ENCODE peak calls at places on chromosomes 13 and 19, in six cellular contexts. One of them, this sample, is unnamed.

GRCh38 chr19:4817467-4818277 is 13.8 kb downstream of the TICAM1 start:
- DNase-seq in BJ: no peak
- DNase-seq in CD4-positive, alpha-beta T cell: no peak
- DNase-seq in AG10803: no peak
- DNase-seq in endodermal cell: no peak
- DNase-seq in GM20000: no peak
- DNase-seq in this sample: no peak

GRCh38 chr19:4803736-4804695 is 12.5 kb downstream of the FEM1A start:
- DNase-seq in GM20000: peak
- DNase-seq in CD4-positive, alpha-beta T cell: peak
- DNase-seq in AG10803: peak
- DNase-seq in BJ: no peak
- DNase-seq in endodermal cell: peak
- DNase-seq in this sample: peak

GRCh38 chr19:48565090-48565489 is 13.1 kb downstream of the SULT2B1 start:
- DNase-seq in endodermal cell: peak
- DNase-seq in GM20000: no peak
- DNase-seq in BJ: no peak
- DNase-seq in AG10803: peak
- DNase-seq in CD4-positive, alpha-beta T cell: no peak
- DNase-seq in this sample: no peak

GRCh38 chr13:53138369-53139036 is 109.9 kb downstream of the OLFM4 start:
- DNase-seq in endodermal cell: no peak
- DNase-seq in CD4-positive, alpha-beta T cell: no peak
- DNase-seq in BJ: peak
- DNase-seq in GM20000: no peak
- DNase-seq in AG10803: peak
- DNase-seq in this sample: no peak

GRCh38 chr13:40026174-40026585 is 370.7 kb downstream of the COG6 start:
- DNase-seq in endodermal cell: no peak
- DNase-seq in BJ: no peak
- DNase-seq in GM20000: peak
- DNase-seq in CD4-positive, alpha-beta T cell: peak
- DNase-seq in AG10803: no peak
- DNase-seq in this sample: peak

GRCh38 chr13:42762251-42762650 is 19.1 kb upstream of the FAM216B start:
- DNase-seq in GM20000: no peak
- DNase-seq in CD4-positive, alpha-beta T cell: no peak
- DNase-seq in BJ: peak
- DNase-seq in endodermal cell: no peak
- DNase-seq in AG10803: no peak
- DNase-seq in this sample: no peak

GRCh38 chr13:102879793-102880499 is 34.1 kb downstream of the ERCC5 start:
- DNase-seq in GM20000: no peak
- DNase-seq in CD4-positive, alpha-beta T cell: no peak
- DNase-seq in endodermal cell: no peak
- DNase-seq in AG10803: no peak
- DNase-seq in BJ: no peak
- DNase-seq in this sample: no peak

GRCh38 chr13:30978981-30979956 is 46.8 kb downstream of the TEX26 start:
- DNase-seq in endodermal cell: peak
- DNase-seq in AG10803: no peak
- DNase-seq in CD4-positive, alpha-beta T cell: peak
- DNase-seq in GM20000: no peak
- DNase-seq in BJ: no peak
- DNase-seq in this sample: peak

GRCh38 chr13:40376867-40377266 is 289.6 kb downstream of the FOXO1 start:
- DNase-seq in AG10803: no peak
- DNase-seq in CD4-positive, alpha-beta T cell: no peak
- DNase-seq in BJ: no peak
- DNase-seq in endodermal cell: no peak
- DNase-seq in GM20000: no peak
- DNase-seq in this sample: no peak

GRCh38 chr13:46926856-46927625 is 30.2 kb upstream of the HTR2A start:
- DNase-seq in CD4-positive, alpha-beta T cell: no peak
- DNase-seq in GM20000: no peak
- DNase-seq in BJ: peak
- DNase-seq in endodermal cell: no peak
- DNase-seq in AG10803: peak
- DNase-seq in this sample: no peak

GRCh38 chr13:29490561-29490960 is 104.9 kb downstream of the SLC7A1 start:
- DNase-seq in CD4-positive, alpha-beta T cell: no peak
- DNase-seq in BJ: no peak
- DNase-seq in GM20000: no peak
- DNase-seq in AG10803: no peak
- DNase-seq in endodermal cell: no peak
- DNase-seq in this sample: no peak

GRCh38 chr19:12790628-12791344 is 500 bp upstream of the JUNB start:
- DNase-seq in endodermal cell: no peak
- DNase-seq in GM20000: no peak
- DNase-seq in BJ: no peak
- DNase-seq in CD4-positive, alpha-beta T cell: no peak
- DNase-seq in AG10803: no peak
- DNase-seq in this sample: no peak

GRCh38 chr19:47992070-47992469 is at the start of gene BSPH1:
- DNase-seq in BJ: no peak
- DNase-seq in endodermal cell: no peak
- DNase-seq in GM20000: no peak
- DNase-seq in CD4-positive, alpha-beta T cell: no peak
- DNase-seq in AG10803: no peak
- DNase-seq in this sample: no peak

GRCh38 chr19:41816761-41817160 is 20.4 kb downstream of the CEACAM3 start:
- DNase-seq in CD4-positive, alpha-beta T cell: no peak
- DNase-seq in AG10803: no peak
- DNase-seq in endodermal cell: no peak
- DNase-seq in BJ: no peak
- DNase-seq in GM20000: no peak
- DNase-seq in this sample: no peak

GRCh38 chr19:41606215-41606837 is 20.5 kb downstream of the CEACAM4 start:
- DNase-seq in BJ: no peak
- DNase-seq in AG10803: no peak
- DNase-seq in endodermal cell: no peak
- DNase-seq in CD4-positive, alpha-beta T cell: no peak
- DNase-seq in GM20000: no peak
- DNase-seq in this sample: no peak

GRCh38 chr13:57624565-57625435 is 6.7 kb upstream of the PCDH17 start:
- DNase-seq in BJ: no peak
- DNase-seq in CD4-positive, alpha-beta T cell: no peak
- DNase-seq in AG10803: peak
- DNase-seq in GM20000: peak
- DNase-seq in endodermal cell: peak
- DNase-seq in this sample: peak

GRCh38 chr19:409515-410242 is 732 bp upstream of the C2CD4C start:
- DNase-seq in CD4-positive, alpha-beta T cell: no peak
- DNase-seq in AG10803: no peak
- DNase-seq in endodermal cell: peak
- DNase-seq in GM20000: peak
- DNase-seq in BJ: no peak
- DNase-seq in this sample: no peak

GRCh38 chr13:72194531-72194930 is 327.5 kb upstream of the DACH1 start:
- DNase-seq in CD4-positive, alpha-beta T cell: no peak
- DNase-seq in AG10803: no peak
- DNase-seq in endodermal cell: no peak
- DNase-seq in BJ: no peak
- DNase-seq in GM20000: no peak
- DNase-seq in this sample: no peak

GRCh38 chr13:100560498-100561215 is 27.9 kb downstream of the GGACT start:
- DNase-seq in GM20000: no peak
- DNase-seq in CD4-positive, alpha-beta T cell: no peak
- DNase-seq in endodermal cell: peak
- DNase-seq in BJ: no peak
- DNase-seq in AG10803: no peak
- DNase-seq in this sample: no peak

GRCh38 chr19:19217110-19217509 is 5.4 kb downstream of the NCAN start:
- DNase-seq in AG10803: peak
- DNase-seq in GM20000: no peak
- DNase-seq in CD4-positive, alpha-beta T cell: no peak
- DNase-seq in endodermal cell: no peak
- DNase-seq in BJ: no peak
- DNase-seq in this sample: no peak

GRCh38 chr19:9406798-9407352 is 28.5 kb downstream of the ZNF266 start:
- DNase-seq in endodermal cell: no peak
- DNase-seq in AG10803: peak
- DNase-seq in BJ: peak
- DNase-seq in GM20000: peak
- DNase-seq in CD4-positive, alpha-beta T cell: peak
- DNase-seq in this sample: peak

GRCh38 chr19:1921825-1922224 is 16.6 kb downstream of the ADAT3 start:
- DNase-seq in endodermal cell: no peak
- DNase-seq in AG10803: no peak
- DNase-seq in BJ: no peak
- DNase-seq in GM20000: no peak
- DNase-seq in CD4-positive, alpha-beta T cell: no peak
- DNase-seq in this sample: no peak

GRCh38 chr19:1921326-1921725 is 16.1 kb downstream of the ADAT3 start:
- DNase-seq in GM20000: no peak
- DNase-seq in endodermal cell: no peak
- DNase-seq in BJ: no peak
- DNase-seq in AG10803: no peak
- DNase-seq in CD4-positive, alpha-beta T cell: no peak
- DNase-seq in this sample: no peak

GRCh38 chr19:1922803-1923202 is 17.6 kb downstream of the ADAT3 start:
- DNase-seq in GM20000: no peak
- DNase-seq in CD4-positive, alpha-beta T cell: no peak
- DNase-seq in endodermal cell: no peak
- DNase-seq in AG10803: no peak
- DNase-seq in BJ: no peak
- DNase-seq in this sample: no peak

GRCh38 chr19:1924320-1924961 is 16.5 kb upstream of the CSNK1G2 start:
- DNase-seq in AG10803: no peak
- DNase-seq in GM20000: no peak
- DNase-seq in BJ: no peak
- DNase-seq in CD4-positive, alpha-beta T cell: no peak
- DNase-seq in endodermal cell: no peak
- DNase-seq in this sample: no peak

GRCh38 chr19:1923319-1923718 is 17.7 kb upstream of the CSNK1G2 start:
- DNase-seq in CD4-positive, alpha-beta T cell: peak
- DNase-seq in GM20000: peak
- DNase-seq in AG10803: no peak
- DNase-seq in endodermal cell: no peak
- DNase-seq in BJ: no peak
- DNase-seq in this sample: peak
- TF ChIP-seq CTCF in CD4-positive, alpha-beta T cell: no peak
- TF ChIP-seq CTCF in GM20000: no peak
- TF ChIP-seq CTCF in AG10803: no peak
- TF ChIP-seq CTCF in endodermal cell: no peak
- TF ChIP-seq CTCF in BJ: no peak
- TF ChIP-seq CTCF in this sample: no peak

GRCh38 chr13:24220086-24220703 is 59.7 kb downstream of the SPATA13 start:
- DNase-seq in AG10803: peak
- DNase-seq in CD4-positive, alpha-beta T cell: no peak
- DNase-seq in endodermal cell: peak
- DNase-seq in GM20000: peak
- DNase-seq in BJ: no peak
- DNase-seq in this sample: peak
- TF ChIP-seq CTCF in AG10803: peak
- TF ChIP-seq CTCF in CD4-positive, alpha-beta T cell: peak
- TF ChIP-seq CTCF in endodermal cell: peak
- TF ChIP-seq CTCF in GM20000: peak
- TF ChIP-seq CTCF in BJ: peak
- TF ChIP-seq CTCF in this sample: peak

GRCh38 chr19:51441410-51442390 is 16.6 kb downstream of the SIGLEC8 start:
- DNase-seq in CD4-positive, alpha-beta T cell: peak
- DNase-seq in BJ: no peak
- DNase-seq in endodermal cell: no peak
- DNase-seq in AG10803: no peak
- DNase-seq in GM20000: peak
- DNase-seq in this sample: peak

GRCh38 chr19:51440052-51440451 is 18.2 kb downstream of the SIGLEC8 start:
- DNase-seq in CD4-positive, alpha-beta T cell: no peak
- DNase-seq in endodermal cell: no peak
- DNase-seq in BJ: no peak
- DNase-seq in AG10803: no peak
- DNase-seq in GM20000: no peak
- DNase-seq in this sample: no peak

GRCh38 chr19:51433092-51433491 is 15.7 kb upstream of the SIGLEC10 start:
- DNase-seq in endodermal cell: no peak
- DNase-seq in GM20000: no peak
- DNase-seq in CD4-positive, alpha-beta T cell: no peak
- DNase-seq in BJ: no peak
- DNase-seq in AG10803: no peak
- DNase-seq in this sample: no peak

GRCh38 chr19:51440846-51441409 is 17.3 kb downstream of the SIGLEC8 start:
- DNase-seq in GM20000: no peak
- DNase-seq in BJ: no peak
- DNase-seq in CD4-positive, alpha-beta T cell: no peak
- DNase-seq in AG10803: no peak
- DNase-seq in endodermal cell: no peak
- DNase-seq in this sample: no peak

GRCh38 chr19:51439021-51439465 is 19.2 kb downstream of the SIGLEC8 start:
- DNase-seq in CD4-positive, alpha-beta T cell: no peak
- DNase-seq in BJ: no peak
- DNase-seq in AG10803: peak
- DNase-seq in GM20000: peak
- DNase-seq in endodermal cell: peak
- DNase-seq in this sample: peak
- TF ChIP-seq CTCF in CD4-positive, alpha-beta T cell: peak
- TF ChIP-seq CTCF in BJ: peak
- TF ChIP-seq CTCF in AG10803: peak
- TF ChIP-seq CTCF in GM20000: peak
- TF ChIP-seq CTCF in endodermal cell: peak
- TF ChIP-seq CTCF in this sample: peak

GRCh38 chr19:43778651-43779050 is 2.1 kb downstream of the KCNN4 start:
- DNase-seq in GM20000: peak
- DNase-seq in endodermal cell: no peak
- DNase-seq in AG10803: no peak
- DNase-seq in CD4-positive, alpha-beta T cell: no peak
- DNase-seq in BJ: no peak
- DNase-seq in this sample: no peak

GRCh38 chr19:43779147-43779819 is 1.5 kb downstream of the KCNN4 start:
- DNase-seq in CD4-positive, alpha-beta T cell: no peak
- DNase-seq in AG10803: no peak
- DNase-seq in BJ: no peak
- DNase-seq in GM20000: peak
- DNase-seq in endodermal cell: no peak
- DNase-seq in this sample: no peak

GRCh38 chr19:43781630-43782310 is 997 bp upstream of the KCNN4 start:
- DNase-seq in BJ: no peak
- DNase-seq in GM20000: no peak
- DNase-seq in CD4-positive, alpha-beta T cell: no peak
- DNase-seq in AG10803: no peak
- DNase-seq in endodermal cell: no peak
- DNase-seq in this sample: no peak

GRCh38 chr19:43780706-43781525 is at the start of gene KCNN4:
- DNase-seq in BJ: no peak
- DNase-seq in AG10803: peak
- DNase-seq in endodermal cell: no peak
- DNase-seq in GM20000: peak
- DNase-seq in CD4-positive, alpha-beta T cell: peak
- DNase-seq in this sample: peak

DNA sequence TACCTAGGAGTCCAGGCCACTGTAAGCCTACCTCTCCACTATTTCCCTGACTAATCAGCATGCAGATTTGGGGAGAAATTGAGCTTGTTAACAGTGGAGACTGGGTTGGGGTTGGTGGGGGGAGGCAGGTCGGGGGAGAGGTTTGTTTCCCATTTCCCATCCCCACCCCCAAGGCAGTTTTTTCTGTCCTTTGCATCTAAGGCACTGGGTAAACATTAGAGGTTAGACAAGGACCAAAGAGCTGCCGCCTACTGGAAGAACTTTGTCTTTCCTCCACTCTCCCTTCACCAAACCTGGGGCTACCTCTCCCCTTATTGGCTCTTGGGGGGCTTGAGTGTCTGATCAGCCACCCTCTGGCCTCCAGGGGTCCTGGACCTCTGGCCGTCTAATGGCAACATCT is 953 bp downstream of the KCNN4 start:
- DNase-seq in endodermal cell: no peak
- DNase-seq in GM20000: peak
- DNase-seq in CD4-positive, alpha-beta T cell: no peak
- DNase-seq in AG10803: no peak
- DNase-seq in BJ: no peak
- DNase-seq in this sample: peak
- TF ChIP-seq CTCF in endodermal cell: peak
- TF ChIP-seq CTCF in GM20000: peak
- TF ChIP-seq CTCF in CD4-positive, alpha-beta T cell: no peak
- TF ChIP-seq CTCF in AG10803: no peak
- TF ChIP-seq CTCF in BJ: peak
- TF ChIP-seq CTCF in this sample: peak

This sample was measured in GM13976.